ENCODE peak calls at places on chromosomes 4 and X, in eight cellular contexts. P is left lung, D is endothelial cell of umbilical vein, N is thoracic aorta, X is testis, M is adrenal gland, E is fibroblast of pulmonary artery, Z is tibial nerve. I is an unnamed sample.

GRCh38 chr4:53929955-53930798 is 134.2 kb downstream of the CHIC2 start:
- DNase-seq in P (peak; percentile 70), D (peak; percentile 88), N (peak; percentile 76), X (peak; percentile 94), M (peak; percentile 95), E (peak; percentile 93), Z (peak; percentile 65), I (peak; percentile 94)

GRCh38 chr4:188603646-188604045 is 464.4 kb downstream of the TRIML1 start:
- DNase-seq in P (no peak), D (no peak), N (no peak), X (no peak), M (no peak), E (no peak), Z (no peak), I (no peak)

GRCh38 chrX:22012051-22012450 is 20.1 kb upstream of the PHEX start:
- DNase-seq in P (no peak), D (no peak), N (no peak), X (no peak), M (no peak), E (no peak), Z (no peak), I (peak; percentile 15)

GRCh38 chr4:161696957-161697356 is 466.8 kb downstream of the FSTL5 start:
- DNase-seq in P (no peak), D (peak; percentile 74), N (no peak), X (no peak), M (no peak), E (no peak), Z (no peak), I (peak; percentile 19)

GRCh38 chr4:170007113-170007512 is 19.1 kb downstream of the MFAP3L start:
- DNase-seq in P (no peak), D (no peak), N (no peak), X (no peak), M (no peak), E (no peak), Z (no peak), I (peak; percentile 57)

GRCh38 chrX:154353172-154353843 is 21.1 kb downstream of the FLNA start:
- DNase-seq in P (no peak), D (no peak), N (no peak), X (no peak), M (no peak), E (no peak), Z (no peak), I (no peak)

GRCh38 chrX:137194164-137194563 is 160.4 kb upstream of the GPR101 start:
- DNase-seq in P (no peak), D (peak; percentile 5), N (no peak), X (peak; percentile 25), M (peak; percentile 50), E (peak; percentile 21), Z (no peak), I (peak; percentile 24)

GRCh38 chr4:99856166-99856565 is 38.1 kb downstream of the LAMTOR3 start:
- DNase-seq in P (no peak), D (peak; percentile 13), N (no peak), X (no peak), M (no peak), E (peak; percentile 62), Z (no peak), I (peak; percentile 56)

GRCh38 chrX:27767387-27767786 is 40.4 kb upstream of the MAGEB10 start:
- DNase-seq in P (no peak), D (peak; percentile 7), N (no peak), X (no peak), M (no peak), E (peak; percentile 7), Z (no peak), I (peak; percentile 2)

GRCh38 chr4:40536032-40536431 is 93.6 kb downstream of the RBM47 start:
- DNase-seq in P (no peak), D (no peak), N (no peak), X (no peak), M (no peak), E (no peak), Z (no peak), I (no peak)

GRCh38 chr4:91113130-91113706 is 986.0 kb downstream of the CCSER1 start:
- DNase-seq in P (no peak), D (peak; percentile 53), N (no peak), X (no peak), M (no peak), E (peak; percentile 69), Z (no peak), I (peak; percentile 45)

GRCh38 chr4:39331191-39331590 is 35.0 kb downstream of the RFC1 start:
- DNase-seq in P (no peak), D (no peak), N (no peak), X (no peak), M (no peak), E (no peak), Z (no peak), I (peak; percentile 31)

GRCh38 chr4:143728171-143728570 is 27.7 kb upstream of the FREM3 start:
- DNase-seq in P (no peak), D (peak; percentile 73), N (no peak), X (no peak), M (no peak), E (peak; percentile 67), Z (no peak), I (peak; percentile 67)

GRCh38 chr4:67483868-67484602 is 61.3 kb downstream of the CENPC start:
- DNase-seq in P (no peak), D (no peak), N (no peak), X (no peak), M (no peak), E (peak; percentile 31), Z (no peak), I (peak; percentile 92)

GRCh38 chr4:108884596-108884995 is 121.7 kb upstream of the ETNPPL start:
- DNase-seq in P (no peak), D (no peak), N (no peak), X (no peak), M (no peak), E (no peak), Z (no peak), I (peak; percentile 20)

GRCh38 chrX:44035576-44035975 is 62.4 kb upstream of the NDP start:
- DNase-seq in P (no peak), D (no peak), N (no peak), X (no peak), M (no peak), E (peak; percentile 36), Z (no peak), I (peak; percentile 31)

GRCh38 chrX:134548257-134548732 is 88.3 kb downstream of the HPRT1 start:
- DNase-seq in P (no peak), D (peak; percentile 53), N (no peak), X (no peak), M (no peak), E (no peak), Z (no peak), I (no peak)

GRCh38 chr4:70183940-70184246 is 11.6 kb upstream of the ODAM start:
- DNase-seq in P (no peak), D (no peak), N (no peak), X (no peak), M (no peak), E (no peak), Z (no peak), I (no peak)
- TF ChIP-seq CTCF in P (no peak), D (no peak), N (no peak), X (no peak), M (no peak), E (no peak), Z (no peak), I (no peak)

GRCh38 chr4:81031389-81032173 is 1.1 kb downstream of the BMP3 start:
- DNase-seq in P (peak; percentile 33), D (no peak), N (no peak), X (peak; percentile 14), M (no peak), E (no peak), Z (no peak), I (no peak)
- H3K4me3 ChIP-seq in P (peak overlapping the region; percentile 38), D (no peak overlapping the region), N (peak overlapping the region; percentile 54), X (peak overlapping the region; percentile 40), M (no peak overlapping the region), E (no peak overlapping the region), Z (peak overlapping the region; percentile 17), I (no peak overlapping the region)

GRCh38 chr4:73133784-73134183 is 64.3 kb upstream of the COX18 start:
- DNase-seq in P (no peak), D (no peak), N (no peak), X (no peak), M (no peak), E (no peak), Z (no peak), I (no peak)

GRCh38 chr4:73131281-73131680 is 61.8 kb upstream of the COX18 start:
- DNase-seq in P (no peak), D (no peak), N (no peak), X (no peak), M (no peak), E (no peak), Z (no peak), I (no peak)

GRCh38 chr4:73129319-73129718 is 59.8 kb upstream of the COX18 start:
- DNase-seq in P (no peak), D (no peak), N (no peak), X (no peak), M (no peak), E (no peak), Z (no peak), I (no peak)

DNA sequence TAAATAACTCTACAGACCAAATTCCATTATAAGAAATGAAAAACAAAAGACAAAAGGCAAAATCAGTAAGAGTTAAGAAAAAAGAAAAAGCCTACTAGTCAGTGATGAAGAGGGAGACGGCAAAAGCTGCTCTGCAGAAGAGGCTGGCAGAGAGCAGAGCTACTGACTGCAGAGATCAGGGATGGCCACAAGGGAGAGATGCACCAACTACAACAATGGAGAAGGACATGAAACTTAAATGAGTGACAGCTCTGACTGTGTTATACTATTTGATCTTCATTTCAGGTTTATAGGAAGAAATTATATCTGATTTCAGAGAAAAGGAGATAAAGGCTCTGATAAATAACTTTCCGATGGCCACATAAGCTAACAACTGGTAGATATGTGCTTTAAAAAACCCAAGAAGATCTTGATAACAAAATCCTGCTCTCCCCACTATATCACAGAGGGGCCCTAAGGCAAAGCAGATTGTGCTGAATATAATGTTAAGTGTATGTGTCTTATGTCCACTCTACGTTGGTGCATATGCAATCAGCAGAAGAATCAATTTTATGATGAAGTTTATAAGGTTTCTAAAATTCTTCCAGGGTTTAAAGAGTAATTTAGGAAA is 58.4 kb upstream of the COX18 start:
- DNase-seq in P (no peak), D (peak; percentile 17), N (no peak), X (peak; percentile 23), M (no peak), E (peak; percentile 34), Z (no peak), I (peak; percentile 62)
- TF ChIP-seq CTCF in P (peak; percentile 21), D (peak; percentile 28), N (peak; percentile 16), X (no peak), M (peak; percentile 36), E (peak; percentile 52), Z (no peak), I (peak; percentile 64)

GRCh38 chr4:5710065-5710961 is 688 bp upstream of the EVC start:
- DNase-seq in P (no peak), D (peak; percentile 44), N (no peak), X (no peak), M (peak; percentile 14), E (no peak), Z (no peak), I (peak; percentile 42)
- H3K4me3 ChIP-seq in P (peak overlapping the region; percentile 45), D (peak overlapping the region; percentile 41), N (peak overlapping the region; percentile 76), X (peak overlapping the region; percentile 55), M (peak overlapping the region; percentile 17), E (peak overlapping the region; percentile 79), Z (peak overlapping the region; percentile 52), I (peak overlapping the region; percentile 65)

I was measured in choroid plexus epithelial cell.